ENCODE peak calls at places on chromosome 1, in ten cellular contexts. One of them, this sample, is unnamed.

GRCh38 chr1:54474500-54475235 is 68.5 kb upstream of the SSBP3 start:
- DNase-seq in DND-41: peak; percentile 90
- DNase-seq in PC-3: no peak
- DNase-seq in K562: peak; percentile 94
- DNase-seq in fibroblast of lung: no peak
- DNase-seq in HCT116: no peak
- DNase-seq in PC-9: no peak
- DNase-seq in neural progenitor cell: peak; percentile 84
- DNase-seq in GM23248: peak; percentile 47
- DNase-seq in A673: no peak
- DNase-seq in this sample: no peak

GRCh38 chr1:1217621-1218523 is 3.9 kb upstream of the TNFRSF4 start:
- DNase-seq in DND-41: no peak
- DNase-seq in PC-3: peak; percentile 53
- DNase-seq in K562: no peak
- DNase-seq in fibroblast of lung: no peak
- DNase-seq in HCT116: no peak
- DNase-seq in PC-9: no peak
- DNase-seq in neural progenitor cell: no peak
- DNase-seq in GM23248: no peak
- DNase-seq in A673: peak; percentile 72
- DNase-seq in this sample: no peak

GRCh38 chr1:32336963-32337675 is 1.1 kb upstream of the MARCKSL1 start:
- DNase-seq in DND-41: peak; percentile 72
- DNase-seq in PC-3: peak; percentile 40
- DNase-seq in K562: peak; percentile 49
- DNase-seq in fibroblast of lung: peak; percentile 53
- DNase-seq in HCT116: no peak
- DNase-seq in PC-9: peak; percentile 38
- DNase-seq in neural progenitor cell: no peak
- DNase-seq in GM23248: peak; percentile 70
- DNase-seq in A673: peak; percentile 45
- DNase-seq in this sample: no peak

GRCh38 chr1:36358514-36359084 is 27.1 kb downstream of the STK40 start:
- DNase-seq in DND-41: no peak
- DNase-seq in PC-3: no peak
- DNase-seq in K562: no peak
- DNase-seq in fibroblast of lung: no peak
- DNase-seq in HCT116: no peak
- DNase-seq in PC-9: no peak
- DNase-seq in neural progenitor cell: no peak
- DNase-seq in GM23248: no peak
- DNase-seq in A673: no peak
- DNase-seq in this sample: no peak

GRCh38 chr1:53964109-53964508 is 18.0 kb downstream of the LRRC42 start:
- DNase-seq in DND-41: no peak
- DNase-seq in PC-3: no peak
- DNase-seq in K562: no peak
- DNase-seq in fibroblast of lung: no peak
- DNase-seq in HCT116: no peak
- DNase-seq in PC-9: no peak
- DNase-seq in neural progenitor cell: no peak
- DNase-seq in GM23248: no peak
- DNase-seq in A673: no peak
- DNase-seq in this sample: no peak

GRCh38 chr1:44645466-44646244 is 28.6 kb downstream of the TMEM53 start:
- DNase-seq in DND-41: no peak
- DNase-seq in PC-3: no peak
- DNase-seq in K562: no peak
- DNase-seq in fibroblast of lung: peak; percentile 68
- DNase-seq in HCT116: no peak
- DNase-seq in PC-9: no peak
- DNase-seq in neural progenitor cell: no peak
- DNase-seq in GM23248: peak; percentile 88
- DNase-seq in A673: no peak
- DNase-seq in this sample: no peak

GRCh38 chr1:40316595-40317393 is at the start of gene COL9A2:
- DNase-seq in DND-41: peak; percentile 35
- DNase-seq in PC-3: peak; percentile 45
- DNase-seq in K562: no peak
- DNase-seq in fibroblast of lung: peak; percentile 33
- DNase-seq in HCT116: no peak
- DNase-seq in PC-9: peak; percentile 53
- DNase-seq in neural progenitor cell: peak; percentile 64
- DNase-seq in GM23248: peak; percentile 60
- DNase-seq in A673: peak; percentile 57
- DNase-seq in this sample: no peak

GRCh38 chr1:163203561-163203960 is 845 bp upstream of the RGS5 start:
- DNase-seq in DND-41: no peak
- DNase-seq in PC-3: no peak
- DNase-seq in K562: no peak
- DNase-seq in fibroblast of lung: peak; percentile 14
- DNase-seq in HCT116: no peak
- DNase-seq in PC-9: no peak
- DNase-seq in neural progenitor cell: no peak
- DNase-seq in GM23248: peak; percentile 9
- DNase-seq in A673: no peak
- DNase-seq in this sample: no peak

GRCh38 chr1:204254031-204254661 is 40.4 kb upstream of the GOLT1A start:
- DNase-seq in DND-41: no peak
- DNase-seq in PC-3: peak; percentile 54
- DNase-seq in K562: no peak
- DNase-seq in fibroblast of lung: no peak
- DNase-seq in HCT116: no peak
- DNase-seq in PC-9: peak; percentile 34
- DNase-seq in neural progenitor cell: peak; percentile 51
- DNase-seq in GM23248: peak; percentile 88
- DNase-seq in A673: peak; percentile 23
- DNase-seq in this sample: no peak

GRCh38 chr1:205583461-205584130 is 48.2 kb downstream of the ELK4 start:
- DNase-seq in DND-41: no peak
- DNase-seq in PC-3: no peak
- DNase-seq in K562: no peak
- DNase-seq in fibroblast of lung: no peak
- DNase-seq in HCT116: no peak
- DNase-seq in PC-9: no peak
- DNase-seq in neural progenitor cell: no peak
- DNase-seq in GM23248: no peak
- DNase-seq in A673: no peak
- DNase-seq in this sample: no peak

GRCh38 chr1:52599236-52599635 is 2.9 kb upstream of the GPX7 start:
- DNase-seq in DND-41: no peak
- DNase-seq in PC-3: no peak
- DNase-seq in K562: no peak
- DNase-seq in fibroblast of lung: no peak
- DNase-seq in HCT116: no peak
- DNase-seq in PC-9: no peak
- DNase-seq in neural progenitor cell: no peak
- DNase-seq in GM23248: no peak
- DNase-seq in A673: no peak
- DNase-seq in this sample: no peak
- TF ChIP-seq EZH2 in DND-41: no peak
- TF ChIP-seq EZH2 in PC-3: no peak
- TF ChIP-seq EZH2 in K562: no peak
- TF ChIP-seq EZH2 in fibroblast of lung: no peak
- TF ChIP-seq EZH2 in HCT116: no peak
- TF ChIP-seq EZH2 in PC-9: no peak
- TF ChIP-seq EZH2 in neural progenitor cell: no peak
- TF ChIP-seq EZH2 in GM23248: no peak
- TF ChIP-seq EZH2 in A673: no peak
- TF ChIP-seq EZH2 in this sample: no peak

GRCh38 chr1:43446881-43447835 is 6.6 kb downstream of the HYI start:
- DNase-seq in DND-41: no peak
- DNase-seq in PC-3: no peak
- DNase-seq in K562: no peak
- DNase-seq in fibroblast of lung: no peak
- DNase-seq in HCT116: no peak
- DNase-seq in PC-9: no peak
- DNase-seq in neural progenitor cell: no peak
- DNase-seq in GM23248: no peak
- DNase-seq in A673: no peak
- DNase-seq in this sample: no peak

GRCh38 chr1:43447891-43448708 is 5.6 kb downstream of the HYI start:
- DNase-seq in DND-41: no peak
- DNase-seq in PC-3: no peak
- DNase-seq in K562: no peak
- DNase-seq in fibroblast of lung: no peak
- DNase-seq in HCT116: no peak
- DNase-seq in PC-9: no peak
- DNase-seq in neural progenitor cell: no peak
- DNase-seq in GM23248: no peak
- DNase-seq in A673: no peak
- DNase-seq in this sample: no peak

GRCh38 chr1:43449708-43450069 is 4.0 kb downstream of the HYI start:
- DNase-seq in DND-41: no peak
- DNase-seq in PC-3: no peak
- DNase-seq in K562: no peak
- DNase-seq in fibroblast of lung: no peak
- DNase-seq in HCT116: no peak
- DNase-seq in PC-9: no peak
- DNase-seq in neural progenitor cell: no peak
- DNase-seq in GM23248: no peak
- DNase-seq in A673: no peak
- DNase-seq in this sample: no peak

GRCh38 chr1:43450251-43451070 is 3.3 kb downstream of the HYI start:
- DNase-seq in DND-41: no peak
- DNase-seq in PC-3: no peak
- DNase-seq in K562: no peak
- DNase-seq in fibroblast of lung: no peak
- DNase-seq in HCT116: no peak
- DNase-seq in PC-9: no peak
- DNase-seq in neural progenitor cell: no peak
- DNase-seq in GM23248: no peak
- DNase-seq in A673: no peak
- DNase-seq in this sample: no peak

GRCh38 chr1:43448955-43449707 is 4.6 kb downstream of the HYI start:
- DNase-seq in DND-41: no peak
- DNase-seq in PC-3: no peak
- DNase-seq in K562: no peak
- DNase-seq in fibroblast of lung: no peak
- DNase-seq in HCT116: no peak
- DNase-seq in PC-9: no peak
- DNase-seq in neural progenitor cell: no peak
- DNase-seq in GM23248: no peak
- DNase-seq in A673: no peak
- DNase-seq in this sample: no peak
- H3K27ac ChIP-seq in DND-41: no peak overlapping the region
- H3K27ac ChIP-seq in PC-3: no peak overlapping the region
- H3K27ac ChIP-seq in K562: no peak overlapping the region
- H3K27ac ChIP-seq in fibroblast of lung: no peak overlapping the region
- H3K27ac ChIP-seq in HCT116: no peak overlapping the region
- H3K27ac ChIP-seq in PC-9: no peak overlapping the region
- H3K27ac ChIP-seq in neural progenitor cell: no peak overlapping the region
- H3K27ac ChIP-seq in GM23248: no peak overlapping the region
- H3K27ac ChIP-seq in A673: no peak overlapping the region
- H3K27ac ChIP-seq in this sample: no peak overlapping the region

GRCh38 chr1:210232524-210233215 is at the start of gene SERTAD4:
- DNase-seq in DND-41: no peak
- DNase-seq in PC-3: peak; percentile 94
- DNase-seq in K562: no peak
- DNase-seq in fibroblast of lung: peak; percentile 53
- DNase-seq in HCT116: peak; percentile 23
- DNase-seq in PC-9: peak; percentile 86
- DNase-seq in neural progenitor cell: peak; percentile 67
- DNase-seq in GM23248: peak; percentile 68
- DNase-seq in A673: peak; percentile 87
- DNase-seq in this sample: peak; percentile 55

GRCh38 chr1:210231846-210232523 is 611 bp upstream of the SERTAD4 start:
- DNase-seq in DND-41: no peak
- DNase-seq in PC-3: no peak
- DNase-seq in K562: no peak
- DNase-seq in fibroblast of lung: peak; percentile 66
- DNase-seq in HCT116: no peak
- DNase-seq in PC-9: no peak
- DNase-seq in neural progenitor cell: no peak
- DNase-seq in GM23248: peak; percentile 66
- DNase-seq in A673: peak; percentile 81
- DNase-seq in this sample: peak; percentile 58

GRCh38 chr1:210234254-210234747 is 1.7 kb downstream of the SERTAD4 start:
- DNase-seq in DND-41: peak; percentile 34
- DNase-seq in PC-3: no peak
- DNase-seq in K562: no peak
- DNase-seq in fibroblast of lung: no peak
- DNase-seq in HCT116: no peak
- DNase-seq in PC-9: no peak
- DNase-seq in neural progenitor cell: no peak
- DNase-seq in GM23248: no peak
- DNase-seq in A673: no peak
- DNase-seq in this sample: no peak

GRCh38 chr1:210233216-210233494 is 559 bp downstream of the SERTAD4 start:
- DNase-seq in DND-41: no peak
- DNase-seq in PC-3: peak; percentile 31
- DNase-seq in K562: no peak
- DNase-seq in fibroblast of lung: no peak
- DNase-seq in HCT116: no peak
- DNase-seq in PC-9: no peak
- DNase-seq in neural progenitor cell: peak; percentile 56
- DNase-seq in GM23248: peak; percentile 63
- DNase-seq in A673: peak; percentile 50
- DNase-seq in this sample: no peak

GRCh38 chr1:210233495-210234253 is 1.1 kb downstream of the SERTAD4 start:
- DNase-seq in DND-41: no peak
- DNase-seq in PC-3: peak; percentile 87
- DNase-seq in K562: peak; percentile 22
- DNase-seq in fibroblast of lung: peak; percentile 83
- DNase-seq in HCT116: peak; percentile 23
- DNase-seq in PC-9: peak; percentile 86
- DNase-seq in neural progenitor cell: peak; percentile 63
- DNase-seq in GM23248: peak; percentile 76
- DNase-seq in A673: peak; percentile 55
- DNase-seq in this sample: no peak
- TF ChIP-seq EZH2 in DND-41: peak; percentile 59
- TF ChIP-seq EZH2 in PC-3: no peak
- TF ChIP-seq EZH2 in K562: no peak
- TF ChIP-seq EZH2 in fibroblast of lung: no peak
- TF ChIP-seq EZH2 in HCT116: peak; percentile 45
- TF ChIP-seq EZH2 in PC-9: no peak
- TF ChIP-seq EZH2 in neural progenitor cell: peak; percentile 90
- TF ChIP-seq EZH2 in GM23248: no peak
- TF ChIP-seq EZH2 in A673: peak; percentile 76
- TF ChIP-seq EZH2 in this sample: no peak

DNA sequence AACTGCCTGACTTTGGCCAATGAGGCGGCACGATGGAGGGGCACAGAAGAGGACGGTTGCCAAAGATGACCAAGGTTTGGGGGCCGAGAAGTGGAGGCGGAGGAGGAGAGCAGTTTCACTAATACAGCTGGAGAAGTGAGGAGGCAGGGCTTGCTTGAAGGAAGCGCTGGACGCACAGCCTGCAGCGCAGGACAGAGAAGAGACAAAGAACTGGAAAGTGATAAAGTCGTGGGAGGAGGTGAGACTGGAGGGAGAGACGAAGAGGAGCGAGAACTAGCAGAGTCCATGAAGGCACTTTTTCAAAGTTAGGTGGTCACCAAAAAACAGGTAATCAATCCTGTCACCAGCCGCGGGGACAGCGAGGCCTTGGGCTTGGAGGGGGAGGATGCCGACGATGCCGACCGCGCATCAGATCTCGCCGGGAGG is 771 bp downstream of the PACC1 start:
- DNase-seq in DND-41: no peak
- DNase-seq in PC-3: no peak
- DNase-seq in K562: no peak
- DNase-seq in fibroblast of lung: peak; percentile 25
- DNase-seq in HCT116: no peak
- DNase-seq in PC-9: peak; percentile 15
- DNase-seq in neural progenitor cell: peak; percentile 42
- DNase-seq in GM23248: peak; percentile 65
- DNase-seq in A673: no peak
- DNase-seq in this sample: no peak
- H3K27ac ChIP-seq in DND-41: peak overlapping the region; percentile 85
- H3K27ac ChIP-seq in PC-3: no peak overlapping the region
- H3K27ac ChIP-seq in K562: no peak overlapping the region
- H3K27ac ChIP-seq in fibroblast of lung: no peak overlapping the region
- H3K27ac ChIP-seq in HCT116: peak overlapping the region; percentile 21
- H3K27ac ChIP-seq in PC-9: no peak overlapping the region
- H3K27ac ChIP-seq in neural progenitor cell: no peak overlapping the region
- H3K27ac ChIP-seq in GM23248: no peak overlapping the region
- H3K27ac ChIP-seq in A673: no peak overlapping the region
- H3K27ac ChIP-seq in this sample: no peak overlapping the region